ENCODE peak calls at places on chromosomes 1 and 21, in seven cellular contexts. E is cardiac fibroblast, N is keratinocyte, P is gastrocnemius medialis, K is psoas muscle, J is transverse colon, G is OCI-LY7. D is an unnamed sample.

GRCh38 chr1:178389441-178389840 is 107.3 kb downstream of the CLEC20A start:
- DNase-seq in K (no peak), G (no peak), P (no peak), E (no peak), N (no peak), J (no peak), D (no peak)

GRCh38 chr1:224238212-224238611 is 55.2 kb downstream of the DEGS1 start:
- DNase-seq in J (no peak), G (no peak), N (no peak), P (no peak), E (no peak), K (no peak), D (no peak)

GRCh38 chr1:40977721-40978120 is 1.8 kb upstream of the CTPS1 start:
- DNase-seq in P (no peak), E (peak), K (no peak), N (no peak), G (no peak), J (no peak), D (peak)

GRCh38 chr1:97365026-97365425 is 555.8 kb downstream of the DPYD start:
- DNase-seq in G (no peak), N (no peak), J (no peak), P (no peak), K (no peak), E (no peak), D (no peak)

GRCh38 chr21:14545906-14546480 is at the start of gene SAMSN1:
- DNase-seq in E (peak), G (no peak), P (peak), N (no peak), K (no peak), J (peak), D (no peak)

GRCh38 chr1:240151126-240151735 is 59.5 kb downstream of the FMN2 start:
- DNase-seq in N (no peak), E (no peak), K (no peak), J (no peak), G (no peak), P (no peak), D (peak)

GRCh38 chr1:59412705-59413326 is 115.9 kb downstream of the FGGY start:
- DNase-seq in P (no peak), N (no peak), G (no peak), J (no peak), E (no peak), K (no peak), D (no peak)

GRCh38 chr1:176656257-176656995 is 193.5 kb downstream of the PAPPA2 start:
- DNase-seq in P (peak), N (no peak), J (no peak), E (peak), K (no peak), G (no peak), D (peak)

GRCh38 chr1:156126043-156126700 is 11.7 kb downstream of the LMNA start:
- DNase-seq in P (peak), G (peak), E (peak), K (peak), J (peak), N (peak), D (peak)

GRCh38 chr1:203368624-203369451 is 17.9 kb upstream of the FMOD start:
- DNase-seq in P (peak), N (no peak), K (peak), E (peak), J (peak), G (no peak), D (peak)

GRCh38 chr1:16143566-16144324 is 12.1 kb downstream of the EPHA2 start:
- DNase-seq in J (peak), G (no peak), E (no peak), K (no peak), N (no peak), P (no peak), D (no peak)
- H3K4me3 ChIP-seq in J (no peak), G (no peak), E (no peak), K (no peak), N (peak), P (no peak), D (no peak)

DNA sequence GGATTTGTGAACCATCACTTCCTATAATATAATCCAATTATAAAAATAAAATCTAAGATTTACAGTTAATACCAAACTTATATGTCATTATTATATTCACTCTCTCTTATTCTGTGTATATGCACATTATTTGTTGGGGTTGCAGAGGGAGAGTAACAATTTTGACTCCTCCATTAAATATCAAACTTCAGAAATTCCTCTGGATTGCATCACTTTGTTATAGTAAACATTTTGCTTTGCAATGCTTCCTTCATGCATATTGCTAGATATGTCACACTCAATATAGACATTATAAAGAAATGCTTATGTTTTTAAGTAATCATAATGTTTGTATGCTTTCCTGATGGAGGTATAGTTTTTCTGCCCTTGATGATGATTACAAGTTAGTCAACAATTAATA is 999.0 kb upstream of the ADGRL2 start:
- DNase-seq in E (no peak), N (no peak), J (no peak), G (no peak), K (no peak), P (no peak), D (no peak)
- TF ChIP-seq CTCF in E (no peak), N (no peak), J (no peak), G (no peak), K (no peak), P (no peak), D (no peak)

GRCh38 chr1:94926915-94927404 is at the start of gene CNN3:
- DNase-seq in G (no peak), P (peak), K (peak), J (peak), E (peak), N (no peak), D (peak)

GRCh38 chr1:94929351-94929814 is 2.5 kb upstream of the CNN3 start:
- DNase-seq in K (no peak), E (no peak), P (no peak), G (no peak), N (no peak), J (peak), D (no peak)

GRCh38 chr1:94927405-94928175 is 680 bp upstream of the CNN3 start:
- DNase-seq in K (no peak), G (no peak), P (no peak), E (peak), J (peak), N (no peak), D (peak)

GRCh38 chr1:94929816-94930215 is 2.9 kb upstream of the CNN3 start:
- DNase-seq in J (no peak), N (no peak), K (no peak), E (no peak), G (no peak), P (no peak), D (no peak)

GRCh38 chr1:94928293-94928939 is 1.5 kb upstream of the CNN3 start:
- DNase-seq in K (no peak), P (no peak), J (no peak), E (no peak), N (no peak), G (no peak), D (no peak)
- H3K4me3 ChIP-seq in K (peak), P (peak), J (peak), E (peak), N (no peak), G (no peak), D (peak)

GRCh38 chr1:168141986-168142385 is 5.3 kb upstream of the GPR161 start:
- DNase-seq in J (no peak), K (no peak), E (no peak), P (no peak), G (no peak), N (no peak), D (no peak)

GRCh38 chr1:168150283-168150682 is 13.6 kb upstream of the GPR161 start:
- DNase-seq in J (no peak), P (no peak), E (no peak), G (no peak), K (no peak), N (no peak), D (no peak)

GRCh38 chr1:168146160-168146539 is 9.4 kb upstream of the GPR161 start:
- DNase-seq in E (no peak), J (no peak), P (no peak), N (no peak), G (no peak), K (no peak), D (no peak)

GRCh38 chr1:168148916-168149315 is 12.2 kb upstream of the GPR161 start:
- DNase-seq in G (no peak), J (no peak), P (no peak), E (no peak), N (no peak), K (no peak), D (no peak)

DNA sequence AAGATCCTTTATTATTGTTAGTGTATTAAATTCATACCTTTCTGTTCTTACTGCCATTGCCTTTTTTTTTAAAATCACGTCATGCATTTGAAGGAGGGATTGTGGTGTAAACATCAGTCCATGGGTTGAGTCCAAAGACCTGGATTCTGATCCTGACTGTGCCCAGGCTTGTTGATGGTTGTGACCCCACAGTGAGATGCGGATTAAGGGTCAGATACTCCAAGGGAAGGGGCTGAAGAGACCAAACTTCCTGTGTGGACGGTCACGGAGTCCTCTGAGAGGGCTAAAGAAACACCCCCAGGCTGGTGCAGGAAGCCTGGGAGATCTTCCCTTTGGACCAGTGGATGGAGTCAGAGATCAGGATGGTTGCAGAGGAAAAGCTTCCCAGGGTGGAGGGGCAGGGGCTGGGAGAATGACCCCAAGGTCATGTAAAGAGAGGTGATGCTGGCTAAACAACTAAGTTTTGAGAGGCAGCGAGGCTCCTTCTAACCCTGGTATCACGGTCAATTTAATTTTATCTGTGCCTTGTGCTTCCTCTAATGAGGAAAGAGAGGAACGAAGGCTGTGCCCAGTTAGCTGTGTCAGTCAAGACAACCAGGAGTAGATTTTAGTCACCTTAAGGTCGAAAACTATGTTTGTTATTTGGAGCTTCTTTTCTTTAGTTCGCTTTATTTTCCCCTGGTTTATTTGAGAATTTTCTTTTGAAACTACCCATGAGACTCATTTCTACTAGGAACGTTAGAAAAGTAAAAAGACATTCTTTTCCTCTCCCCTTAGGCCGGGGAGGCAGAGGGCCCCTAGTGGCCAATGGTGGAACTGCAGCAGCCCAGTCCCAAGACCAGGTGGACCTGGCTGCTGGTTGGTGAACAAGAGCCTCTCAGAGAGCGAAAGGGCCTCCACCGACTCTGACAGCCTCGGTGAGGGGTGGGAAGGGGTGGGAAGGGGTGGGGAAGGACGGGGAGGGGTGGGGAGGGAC is 8.7 kb upstream of the GPR161 start:
- DNase-seq in K (peak), P (peak), N (no peak), E (peak), J (peak), G (peak), D (peak)
- TF ChIP-seq CTCF in K (peak), P (peak), N (peak), E (peak), J (peak), G (peak), D (peak)

GRCh38 chr1:76766381-76766780 is 100.9 kb upstream of the ST6GALNAC5 start:
- DNase-seq in J (no peak), P (no peak), G (no peak), E (no peak), K (no peak), N (no peak), D (no peak)

GRCh38 chr1:76759171-76759860 is 108.0 kb upstream of the ST6GALNAC5 start:
- DNase-seq in J (no peak), N (no peak), K (no peak), P (no peak), G (no peak), E (no peak), D (no peak)

GRCh38 chr1:76763678-76764077 is 103.6 kb upstream of the ST6GALNAC5 start:
- DNase-seq in N (no peak), E (no peak), K (no peak), P (no peak), G (no peak), J (no peak), D (no peak)

GRCh38 chr1:76759950-76760349 is 107.3 kb upstream of the ST6GALNAC5 start:
- DNase-seq in E (peak), N (no peak), J (no peak), K (peak), P (no peak), G (no peak), D (peak)

DNA sequence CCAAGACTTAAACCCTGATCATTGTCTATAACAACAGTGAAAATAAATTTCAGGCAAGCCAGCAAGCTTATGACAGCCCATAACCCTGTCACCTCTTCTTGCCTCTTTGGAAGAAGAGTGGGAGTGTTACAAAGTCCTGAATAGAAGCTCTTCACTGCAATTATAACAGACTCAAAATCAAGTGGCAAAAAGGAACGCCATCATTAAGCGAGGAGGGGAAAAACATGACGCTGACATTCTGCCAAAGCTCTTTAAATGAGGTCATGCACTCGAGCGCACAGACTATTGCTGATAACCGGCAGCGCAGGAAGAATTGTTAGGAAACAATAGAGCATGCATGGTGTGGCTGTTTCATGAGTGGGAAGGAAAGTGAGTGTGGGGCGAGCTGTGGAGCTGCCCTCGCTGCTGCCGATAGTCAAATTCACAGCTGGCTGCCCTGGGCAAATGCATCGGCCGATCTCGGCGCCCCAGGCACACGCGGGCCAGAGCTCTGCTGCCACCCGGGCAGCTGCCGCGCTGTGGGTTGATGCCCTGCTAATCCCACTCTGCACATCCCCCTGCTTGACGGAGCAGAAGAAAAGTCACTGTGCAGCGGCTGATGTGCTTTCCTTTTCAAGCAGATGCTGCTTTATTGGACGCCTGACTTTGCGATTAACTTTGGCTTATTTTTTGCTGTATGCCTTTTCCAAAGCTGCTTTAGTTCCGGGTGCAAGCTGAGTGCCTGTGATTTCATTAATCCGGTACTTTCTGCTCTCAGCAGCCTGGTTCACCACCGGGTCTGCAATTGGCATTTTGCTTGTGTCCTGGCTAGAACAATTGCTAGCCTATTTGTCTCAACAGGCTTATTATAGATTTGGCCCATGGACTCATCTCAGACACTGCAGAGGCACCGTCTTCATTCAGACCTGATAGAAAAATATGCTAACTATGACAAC is 102.4 kb upstream of the ST6GALNAC5 start:
- DNase-seq in J (no peak), P (no peak), N (no peak), E (peak), K (peak), G (no peak), D (no peak)
- H3K4me3 ChIP-seq in J (no peak), P (no peak), N (no peak), E (no peak), K (peak), G (no peak), D (no peak)

DNA sequence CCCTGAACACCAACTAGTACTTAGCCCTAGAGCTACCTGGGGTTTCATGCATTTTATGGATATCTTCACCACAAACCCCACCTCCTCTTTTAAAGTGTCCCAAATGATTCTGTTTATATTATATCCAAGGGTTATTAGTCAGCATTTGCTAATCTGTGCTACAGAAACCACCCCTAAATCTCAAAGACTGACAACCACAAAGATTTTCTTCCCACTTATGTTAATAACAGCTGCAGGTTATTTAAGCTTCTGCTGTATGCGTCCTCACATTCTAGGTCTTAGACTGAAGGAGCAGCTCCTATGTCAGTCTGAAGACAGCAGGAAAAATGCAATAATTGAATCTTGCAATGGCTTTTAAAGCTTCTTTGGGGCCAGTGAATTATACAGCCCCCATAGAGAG is 11.2 kb upstream of the PHC2 start:
- DNase-seq in P (no peak), K (no peak), E (no peak), N (no peak), J (no peak), G (no peak), D (no peak)
- TF ChIP-seq CTCF in P (no peak), K (no peak), E (no peak), N (no peak), J (no peak), G (no peak), D (no peak)